ENCODE peak calls at places on chromosomes 5 and 9, in five cellular contexts. R, J, V, Y and P are unnamed samples.

GRCh38 chr9:106980551-106981101 is 117.7 kb downstream of the ZNF462 start:
- DNase-seq in Y (no peak), J (peak), R (no peak), V (no peak), P (peak)

GRCh38 chr5:108079754-108080153 is 302.1 kb downstream of the FBXL17 start:
- DNase-seq in R (no peak), V (no peak), Y (no peak), J (peak), P (no peak)

GRCh38 chr9:37555786-37556185 is 20.4 kb downstream of the FBXO10 start:
- DNase-seq in J (no peak), R (no peak), Y (no peak), V (no peak), P (no peak)

GRCh38 chr5:157827429-157827828 is 31.5 kb downstream of the CLINT1 start:
- DNase-seq in J (no peak), Y (no peak), R (no peak), V (no peak), P (no peak)

GRCh38 chr9:2489838-2490314 is 131.7 kb upstream of the VLDLR start:
- DNase-seq in R (no peak), V (no peak), Y (no peak), J (no peak), P (no peak)

GRCh38 chr5:43560128-43560527 is 3.3 kb upstream of the PAIP1 start:
- DNase-seq in J (peak), Y (no peak), R (no peak), V (no peak), P (peak)

GRCh38 chr9:127463891-127464290 is 12.6 kb downstream of the LRSAM1 start:
- DNase-seq in J (no peak), R (no peak), Y (no peak), V (no peak), P (no peak)

GRCh38 chr9:738209-738915 is 103.1 kb upstream of the DMRT1 start:
- DNase-seq in Y (no peak), J (peak), V (no peak), R (peak), P (peak)

GRCh38 chr5:53969331-53969730 is 341.0 kb downstream of the ARL15 start:
- DNase-seq in V (no peak), Y (no peak), J (no peak), R (no peak), P (no peak)

GRCh38 chr9:121463026-121463827 is 36.4 kb downstream of the GGTA1 start:
- DNase-seq in R (no peak), Y (peak), J (peak), V (no peak), P (no peak)

GRCh38 chr5:135271533-135272310 is 127.3 kb downstream of the MACROH2A1 start:
- DNase-seq in J (no peak), V (no peak), R (no peak), Y (no peak), P (no peak)

GRCh38 chr9:119278138-119278537 is 91.1 kb downstream of the BRINP1 start:
- DNase-seq in J (no peak), Y (no peak), V (no peak), R (no peak), P (peak)

GRCh38 chr5:91280942-91281269 is 102.2 kb downstream of the ARRDC3 start:
- DNase-seq in J (no peak), R (no peak), V (no peak), Y (no peak), P (no peak)

GRCh38 chr5:58380655-58381054 is 79.2 kb downstream of the PLK2 start:
- DNase-seq in J (no peak), R (no peak), Y (no peak), V (no peak), P (no peak)

GRCh38 chr9:92807757-92808725 is 43.4 kb upstream of the BICD2 start:
- DNase-seq in V (peak), Y (peak), J (peak), R (no peak), P (no peak)

GRCh38 chr5:68446487-68446894 is 230.9 kb downstream of the PIK3R1 start:
- DNase-seq in Y (no peak), V (no peak), J (no peak), R (no peak), P (no peak)

GRCh38 chr5:66130493-66130892 is 13.6 kb upstream of the SREK1 start:
- DNase-seq in J (no peak), R (no peak), V (no peak), Y (no peak), P (no peak)

GRCh38 chr9:120433701-120434100 is 146.3 kb downstream of the CDK5RAP2 start:
- DNase-seq in J (no peak), R (no peak), Y (no peak), V (no peak), P (no peak)

GRCh38 chr9:70609542-70610286 is 195.3 kb upstream of the KLF9 start:
- DNase-seq in R (no peak), V (no peak), J (peak), Y (no peak), P (no peak)

GRCh38 chr9:95078934-95079333 is 238.6 kb downstream of the FANCC start:
- DNase-seq in R (no peak), J (no peak), Y (no peak), V (no peak), P (no peak)

GRCh38 chr9:3181049-3181953 is 337.4 kb upstream of the PUM3 start:
- DNase-seq in R (peak), J (peak), V (peak), Y (no peak), P (peak)

GRCh38 chr5:41876678-41877077 is 6.5 kb upstream of the OXCT1 start:
- DNase-seq in J (no peak), R (no peak), Y (no peak), V (no peak), P (no peak)